ENCODE peak calls at places on chromosome 13, in ten cellular contexts. X is lower lobe of right lung; N is activated T-cell treated with anti-CD3 and anti-CD28 coated beads, Interleukin-2, amount 50 U/mL, for 72 hours; E is stimulated activated CD8-positive, alpha-beta memory T cell treated with anti-CD3 and anti-CD28 coated beads, Interleukin-15, amount 100 ng/mL, for 1 hour; C is Peyer's patch; B is RPMI8226; K is IMR-90; H is activated CD4-positive, alpha-beta T cell treated with anti-CD3 and anti-CD28 coated beads, Interleukin-2, amount 50 U/mL, for 48 hours; I is right lobe of liver; G is WERI-Rb-1. O is an unnamed sample.

GRCh38 chr13:105262579-105262978 is 1272.9 kb downstream of the EFNB2 start:
- DNase-seq in X (no peak), N (no peak), E (no peak), C (no peak), B (no peak), K (no peak), H (no peak), I (no peak), G (no peak), O (no peak)

GRCh38 chr13:30744056-30744684 is 8.8 kb downstream of the ALOX5AP start:
- DNase-seq in X (peak), N (peak), E (peak), C (no peak), B (peak), K (peak), H (peak), I (peak), G (no peak), O (peak)

GRCh38 chr13:106182404-106182803 is 353.1 kb downstream of the EFNB2 start:
- DNase-seq in X (no peak), N (no peak), E (no peak), C (no peak), B (no peak), K (peak), H (no peak), I (no peak), G (no peak), O (peak)

GRCh38 chr13:50521750-50522149 is 321.7 kb downstream of the DLEU7 start:
- DNase-seq in X (no peak), N (no peak), E (no peak), C (no peak), B (peak), K (peak), H (no peak), I (no peak), G (no peak), O (no peak)

GRCh38 chr13:29165840-29166239 is 345.7 kb downstream of the MTUS2 start:
- DNase-seq in X (no peak), N (no peak), E (no peak), C (no peak), B (peak), K (no peak), H (no peak), I (no peak), G (no peak), O (no peak)

GRCh38 chr13:113458218-113459065 is 5.2 kb upstream of the ADPRHL1 start:
- DNase-seq in X (no peak), N (no peak), E (no peak), C (no peak), B (no peak), K (peak), H (no peak), I (no peak), G (peak), O (peak)

GRCh38 chr13:28423010-28423409 is 71.9 kb downstream of the FLT1 start:
- DNase-seq in X (peak), N (peak), E (no peak), C (no peak), B (no peak), K (no peak), H (peak), I (peak), G (no peak), O (peak)

GRCh38 chr13:34751044-34751443 is 191.0 kb upstream of the NBEA start:
- DNase-seq in X (no peak), N (no peak), E (no peak), C (no peak), B (no peak), K (no peak), H (no peak), I (no peak), G (no peak), O (no peak)

GRCh38 chr13:23709521-23709920 is 139.3 kb downstream of the TNFRSF19 start:
- DNase-seq in X (no peak), N (no peak), E (no peak), C (no peak), B (no peak), K (peak), H (no peak), I (no peak), G (no peak), O (no peak)

GRCh38 chr13:29991343-29991742 is 140.9 kb upstream of the UBL3 start:
- DNase-seq in X (no peak), N (no peak), E (no peak), C (no peak), B (no peak), K (peak), H (no peak), I (no peak), G (peak), O (no peak)